ENCODE peak calls at places on chromosomes 12 and 14, in five cellular contexts. One of them, this sample, is unnamed.

GRCh38 chr14:68569970-68570409 is 222.9 kb downstream of the ZFP36L1 start:
- DNase-seq in AG10803: no peak
- DNase-seq in epithelial cell of proximal tubule: no peak
- DNase-seq in heart right ventricle: no peak
- DNase-seq in stomach: peak; percentile 73
- DNase-seq in this sample: no peak

GRCh38 chr12:12482150-12482761 is 80.4 kb downstream of the DUSP16 start:
- DNase-seq in AG10803: no peak
- DNase-seq in epithelial cell of proximal tubule: no peak
- DNase-seq in heart right ventricle: no peak
- DNase-seq in stomach: no peak
- DNase-seq in this sample: no peak

GRCh38 chr14:84181072-84181471 is 1348.9 kb upstream of the FLRT2 start:
- DNase-seq in AG10803: no peak
- DNase-seq in epithelial cell of proximal tubule: no peak
- DNase-seq in heart right ventricle: no peak
- DNase-seq in stomach: no peak
- DNase-seq in this sample: no peak

GRCh38 chr12:18262514-18262913 is 1.2 kb downstream of the PIK3C2G start:
- DNase-seq in AG10803: no peak
- DNase-seq in epithelial cell of proximal tubule: no peak
- DNase-seq in heart right ventricle: no peak
- DNase-seq in stomach: no peak
- DNase-seq in this sample: no peak

GRCh38 chr14:101070540-101071492 is 167.3 kb upstream of the RTL1 start:
- DNase-seq in AG10803: no peak
- DNase-seq in epithelial cell of proximal tubule: no peak
- DNase-seq in heart right ventricle: no peak
- DNase-seq in stomach: peak; percentile 5
- DNase-seq in this sample: no peak

GRCh38 chr12:125418902-125419564 is 353.8 kb downstream of the AACS start:
- DNase-seq in AG10803: no peak
- DNase-seq in epithelial cell of proximal tubule: no peak
- DNase-seq in heart right ventricle: no peak
- DNase-seq in stomach: no peak
- DNase-seq in this sample: peak; percentile 22

GRCh38 chr12:124497658-124498057 is 69.8 kb downstream of the NCOR2 start:
- DNase-seq in AG10803: peak; percentile 89
- DNase-seq in epithelial cell of proximal tubule: no peak
- DNase-seq in heart right ventricle: peak; percentile 72
- DNase-seq in stomach: no peak
- DNase-seq in this sample: no peak

GRCh38 chr12:63958876-63959275 is 114.4 kb downstream of the SRGAP1 start:
- DNase-seq in AG10803: no peak
- DNase-seq in epithelial cell of proximal tubule: no peak
- DNase-seq in heart right ventricle: no peak
- DNase-seq in stomach: no peak
- DNase-seq in this sample: no peak

GRCh38 chr12:11684393-11684792 is 34.9 kb downstream of the ETV6 start:
- DNase-seq in AG10803: no peak
- DNase-seq in epithelial cell of proximal tubule: no peak
- DNase-seq in heart right ventricle: no peak
- DNase-seq in stomach: no peak
- DNase-seq in this sample: no peak

GRCh38 chr14:105065280-105066228 is at the start of gene GPR132:
- DNase-seq in AG10803: no peak
- DNase-seq in epithelial cell of proximal tubule: no peak
- DNase-seq in heart right ventricle: no peak
- DNase-seq in stomach: peak; percentile 63
- DNase-seq in this sample: peak; percentile 94

DNA sequence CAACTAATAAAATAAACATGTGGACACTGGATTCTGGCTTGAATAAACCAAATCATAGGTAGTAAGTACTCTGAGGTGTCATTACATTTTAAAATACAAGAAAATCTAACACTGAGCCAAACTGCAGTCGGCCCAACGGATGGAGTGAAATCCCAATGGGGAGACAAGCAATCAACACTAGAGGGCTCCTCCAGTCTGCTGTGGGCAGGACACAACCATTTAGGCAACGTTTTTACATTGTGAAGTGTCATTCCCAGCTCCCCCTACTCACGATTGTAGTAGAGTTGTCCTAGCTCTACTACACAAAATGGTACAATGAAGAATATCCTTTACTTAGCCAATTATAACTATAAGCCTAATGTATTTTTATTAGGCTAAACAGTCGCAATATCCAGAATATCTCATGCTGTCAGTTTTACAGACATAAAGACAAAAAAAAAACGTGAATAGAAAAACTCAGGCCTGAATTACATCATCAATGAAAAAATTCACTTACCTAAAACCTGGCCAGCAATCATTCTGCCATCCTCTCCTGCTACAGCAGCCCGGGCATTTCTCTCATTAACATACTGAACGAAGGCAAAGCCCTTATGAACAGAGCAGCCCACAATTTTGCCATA is 35.7 kb downstream of the HNRNPC start:
- DNase-seq in AG10803: no peak
- DNase-seq in epithelial cell of proximal tubule: no peak
- DNase-seq in heart right ventricle: no peak
- DNase-seq in stomach: no peak
- DNase-seq in this sample: no peak
- TF ChIP-seq CTCF in AG10803: peak; percentile 39
- TF ChIP-seq CTCF in epithelial cell of proximal tubule: peak; percentile 51
- TF ChIP-seq CTCF in heart right ventricle: peak; percentile 52
- TF ChIP-seq CTCF in stomach: no peak
- TF ChIP-seq CTCF in this sample: no peak

GRCh38 chr12:2194060-2194459 is 141.3 kb downstream of the CACNA1C start:
- DNase-seq in AG10803: no peak
- DNase-seq in epithelial cell of proximal tubule: no peak
- DNase-seq in heart right ventricle: no peak
- DNase-seq in stomach: no peak
- DNase-seq in this sample: no peak
- TF ChIP-seq CTCF in AG10803: no peak
- TF ChIP-seq CTCF in epithelial cell of proximal tubule: no peak
- TF ChIP-seq CTCF in heart right ventricle: no peak
- TF ChIP-seq CTCF in stomach: no peak
- TF ChIP-seq CTCF in this sample: no peak

GRCh38 chr12:102950107-102950949 is 7.1 kb upstream of the ASCL1 start:
- DNase-seq in AG10803: no peak
- DNase-seq in epithelial cell of proximal tubule: no peak
- DNase-seq in heart right ventricle: no peak
- DNase-seq in stomach: peak; percentile 45
- DNase-seq in this sample: no peak
- TF ChIP-seq CTCF in AG10803: no peak
- TF ChIP-seq CTCF in epithelial cell of proximal tubule: peak; percentile 31
- TF ChIP-seq CTCF in heart right ventricle: no peak
- TF ChIP-seq CTCF in stomach: peak; percentile 19
- TF ChIP-seq CTCF in this sample: peak; percentile 27

GRCh38 chr14:75578099-75578785 is at the start of gene FLVCR2:
- DNase-seq in AG10803: peak; percentile 43
- DNase-seq in epithelial cell of proximal tubule: no peak
- DNase-seq in heart right ventricle: peak; percentile 85
- DNase-seq in stomach: peak; percentile 74
- DNase-seq in this sample: peak; percentile 86

GRCh38 chr14:75577090-75577489 is 1.3 kb upstream of the FLVCR2 start:
- DNase-seq in AG10803: no peak
- DNase-seq in epithelial cell of proximal tubule: no peak
- DNase-seq in heart right ventricle: no peak
- DNase-seq in stomach: no peak
- DNase-seq in this sample: no peak

GRCh38 chr14:75577724-75578098 is 709 bp upstream of the FLVCR2 start:
- DNase-seq in AG10803: peak; percentile 70
- DNase-seq in epithelial cell of proximal tubule: no peak
- DNase-seq in heart right ventricle: peak; percentile 81
- DNase-seq in stomach: peak; percentile 86
- DNase-seq in this sample: peak; percentile 89

GRCh38 chr14:75579882-75580281 is 1.5 kb downstream of the FLVCR2 start:
- DNase-seq in AG10803: no peak
- DNase-seq in epithelial cell of proximal tubule: no peak
- DNase-seq in heart right ventricle: no peak
- DNase-seq in stomach: no peak
- DNase-seq in this sample: no peak

GRCh38 chr14:75578786-75579781 is 664 bp downstream of the FLVCR2 start:
- DNase-seq in AG10803: peak; percentile 24
- DNase-seq in epithelial cell of proximal tubule: no peak
- DNase-seq in heart right ventricle: peak; percentile 17
- DNase-seq in stomach: no peak
- DNase-seq in this sample: no peak
- TF ChIP-seq CTCF in AG10803: no peak
- TF ChIP-seq CTCF in epithelial cell of proximal tubule: peak; percentile 55
- TF ChIP-seq CTCF in heart right ventricle: peak; percentile 53
- TF ChIP-seq CTCF in stomach: no peak
- TF ChIP-seq CTCF in this sample: no peak

GRCh38 chr12:111686574-111687105 is 787 bp downstream of the ACAD10 start:
- DNase-seq in AG10803: peak; percentile 6
- DNase-seq in epithelial cell of proximal tubule: no peak
- DNase-seq in heart right ventricle: no peak
- DNase-seq in stomach: no peak
- DNase-seq in this sample: no peak

GRCh38 chr12:111685322-111685810 is 390 bp downstream of the BRAP start:
- DNase-seq in AG10803: no peak
- DNase-seq in epithelial cell of proximal tubule: no peak
- DNase-seq in heart right ventricle: no peak
- DNase-seq in stomach: no peak
- DNase-seq in this sample: peak; percentile 35

GRCh38 chr12:111685811-111686573 is at the start of the genes ACAD10 and BRAP:
- DNase-seq in AG10803: peak; percentile 91
- DNase-seq in epithelial cell of proximal tubule: peak; percentile 60
- DNase-seq in heart right ventricle: peak; percentile 96
- DNase-seq in stomach: peak; percentile 97
- DNase-seq in this sample: peak; percentile 99

GRCh38 chr12:111687952-111688351 is 2.1 kb downstream of the ACAD10 start:
- DNase-seq in AG10803: no peak
- DNase-seq in epithelial cell of proximal tubule: no peak
- DNase-seq in heart right ventricle: no peak
- DNase-seq in stomach: no peak
- DNase-seq in this sample: no peak

DNA sequence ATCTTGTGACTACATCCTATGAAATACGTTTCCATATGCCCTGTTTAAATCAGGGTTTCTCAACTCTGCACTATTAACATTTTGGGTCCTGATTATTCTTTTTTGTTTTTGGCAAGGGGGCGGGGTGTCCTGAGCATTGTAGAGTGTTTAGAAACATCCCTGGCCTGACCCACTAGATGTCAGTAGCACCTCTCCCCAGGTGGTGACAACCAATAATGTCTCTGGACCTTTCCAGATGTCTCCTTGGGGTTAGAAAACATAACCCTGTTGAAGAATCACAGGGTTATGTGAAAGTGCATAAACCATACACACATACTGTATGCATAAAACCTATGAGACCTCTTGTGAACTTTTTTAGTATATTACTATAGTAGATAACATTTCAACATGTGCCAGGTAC is 1.4 kb downstream of the ACAD10 start:
- DNase-seq in AG10803: no peak
- DNase-seq in epithelial cell of proximal tubule: no peak
- DNase-seq in heart right ventricle: no peak
- DNase-seq in stomach: no peak
- DNase-seq in this sample: peak; percentile 41
- TF ChIP-seq CTCF in AG10803: no peak
- TF ChIP-seq CTCF in epithelial cell of proximal tubule: peak; percentile 47
- TF ChIP-seq CTCF in heart right ventricle: peak; percentile 14
- TF ChIP-seq CTCF in stomach: no peak
- TF ChIP-seq CTCF in this sample: no peak

GRCh38 chr14:93160353-93160801 is 24.3 kb downstream of the MOAP1 start:
- DNase-seq in AG10803: no peak
- DNase-seq in epithelial cell of proximal tubule: no peak
- DNase-seq in heart right ventricle: no peak
- DNase-seq in stomach: no peak
- DNase-seq in this sample: peak; percentile 46
- TF ChIP-seq CTCF in AG10803: peak; percentile 45
- TF ChIP-seq CTCF in epithelial cell of proximal tubule: peak; percentile 63
- TF ChIP-seq CTCF in heart right ventricle: peak; percentile 45
- TF ChIP-seq CTCF in stomach: peak; percentile 42
- TF ChIP-seq CTCF in this sample: peak; percentile 14

GRCh38 chr12:118299791-118300460 is 72.8 kb downstream of the TAOK3 start:
- DNase-seq in AG10803: no peak
- DNase-seq in epithelial cell of proximal tubule: no peak
- DNase-seq in heart right ventricle: no peak
- DNase-seq in stomach: no peak
- DNase-seq in this sample: no peak
- TF ChIP-seq CTCF in AG10803: peak; percentile 5
- TF ChIP-seq CTCF in epithelial cell of proximal tubule: no peak
- TF ChIP-seq CTCF in heart right ventricle: no peak
- TF ChIP-seq CTCF in stomach: no peak
- TF ChIP-seq CTCF in this sample: no peak